ENCODE peak calls at places on chromosome 10, in seven cellular contexts. A is HCT116, S is NCI-H1105 treated with DMSO at 0.1 percent for 48 hours, M is NCI-H460, B is amniotic epithelial cell, G is NCI-H774, H is HCEC 1CT. R is an unnamed sample.

GRCh38 chr10:88149906-88150305 is 286.5 kb downstream of the PTEN start:
- DNase-seq in A (no peak), S (no peak), M (no peak), B (peak), G (no peak), H (peak), R (no peak)

GRCh38 chr10:123870260-123870659 is 21.3 kb downstream of the CPXM2 start:
- DNase-seq in A (no peak), S (no peak), M (no peak), B (no peak), G (no peak), H (no peak), R (no peak)

GRCh38 chr10:3095373-3096139 is 28.2 kb downstream of the PFKP start:
- DNase-seq in A (peak), S (no peak), M (peak), B (peak), G (no peak), H (peak), R (no peak)

GRCh38 chr10:88540355-88540754 is 42.8 kb downstream of the RNLS start:
- DNase-seq in A (no peak), S (no peak), M (no peak), B (no peak), G (no peak), H (no peak), R (no peak)

GRCh38 chr10:13152286-13152685 is 9.1 kb upstream of the MCM10 start:
- DNase-seq in A (no peak), S (no peak), M (no peak), B (no peak), G (no peak), H (no peak), R (no peak)

GRCh38 chr10:62861507-62861906 is 45.3 kb upstream of the EGR2 start:
- DNase-seq in A (no peak), S (no peak), M (no peak), B (no peak), G (no peak), H (no peak), R (no peak)

GRCh38 chr10:101725296-101725695 is 30.3 kb upstream of the FBXW4 start:
- DNase-seq in A (no peak), S (no peak), M (no peak), B (no peak), G (no peak), H (no peak), R (no peak)

GRCh38 chr10:45000138-45000763 is 472 bp upstream of the ZNF22 start:
- DNase-seq in A (no peak), S (no peak), M (no peak), B (peak), G (no peak), H (no peak), R (no peak)

GRCh38 chr10:51892313-51892712 is 192.9 kb upstream of the CSTF2T start:
- DNase-seq in A (no peak), S (no peak), M (no peak), B (no peak), G (no peak), H (no peak), R (no peak)

GRCh38 chr10:72370201-72370722 is 15.5 kb upstream of the DNAJB12 start:
- DNase-seq in A (no peak), S (no peak), M (no peak), B (no peak), G (no peak), H (no peak), R (no peak)

GRCh38 chr10:22597142-22597541 is 117.2 kb downstream of the PIP4K2A start:
- DNase-seq in A (no peak), S (no peak), M (no peak), B (no peak), G (no peak), H (no peak), R (no peak)

GRCh38 chr10:1488970-1489548 is 248.3 kb downstream of the ADARB2 start:
- DNase-seq in A (no peak), S (no peak), M (no peak), B (no peak), G (no peak), H (no peak), R (no peak)

GRCh38 chr10:129365767-129366400 is 101.2 kb upstream of the MGMT start:
- DNase-seq in A (peak), S (no peak), M (no peak), B (no peak), G (no peak), H (no peak), R (no peak)

GRCh38 chr10:133471300-133472109 is 17.8 kb downstream of the SCART1 start:
- DNase-seq in A (no peak), S (no peak), M (no peak), B (no peak), G (no peak), H (no peak), R (no peak)

GRCh38 chr10:76049581-76050290 is 618.3 kb downstream of the LRMDA start:
- DNase-seq in A (no peak), S (no peak), M (no peak), B (no peak), G (no peak), H (no peak), R (no peak)

GRCh38 chr10:48634198-48634983 is 29.5 kb upstream of the ARHGAP22 start:
- DNase-seq in A (no peak), S (no peak), M (no peak), B (peak), G (no peak), H (peak), R (no peak)

GRCh38 chr10:55881588-55881987 is 479.5 kb downstream of the ZWINT start:
- DNase-seq in A (no peak), S (no peak), M (no peak), B (no peak), G (no peak), H (no peak), R (no peak)

GRCh38 chr10:110802551-110803238 is 69.0 kb upstream of the PDCD4 start:
- DNase-seq in A (no peak), S (peak), M (no peak), B (peak), G (peak), H (peak), R (no peak)

GRCh38 chr10:12412671-12413368 is 63.5 kb downstream of the CAMK1D start:
- DNase-seq in A (no peak), S (no peak), M (no peak), B (no peak), G (no peak), H (no peak), R (no peak)

GRCh38 chr10:119198438-119198837 is 8.9 kb upstream of the GRK5 start:
- DNase-seq in A (no peak), S (no peak), M (no peak), B (no peak), G (no peak), H (peak), R (no peak)

GRCh38 chr10:22992621-22993020 is 64.8 kb downstream of the ARMC3 start:
- DNase-seq in A (no peak), S (peak), M (no peak), B (no peak), G (no peak), H (no peak), R (no peak)

GRCh38 chr10:86288695-86289576 is 77.7 kb downstream of the GRID1 start:
- DNase-seq in A (no peak), S (no peak), M (no peak), B (no peak), G (no peak), H (no peak), R (no peak)

R was measured in neural crest cell.